ENCODE peak calls at places on chromosomes 13 and 19, in eight cellular contexts. A, C, U, P, N, W, Z and X are unnamed samples.

GRCh38 chr19:13823901-13824300 is 28.7 kb downstream of the ZSWIM4 start:
- DNase-seq in W (no peak), P (no peak), N (no peak), A (no peak), C (no peak), U (no peak), Z (no peak), X (no peak)

GRCh38 chr13:37226966-37227365 is 121.5 kb upstream of the CSNK1A1L start:
- DNase-seq in W (no peak), N (peak; percentile 39), C (no peak), U (no peak), Z (no peak), P (no peak), A (no peak), X (no peak)

GRCh38 chr13:52899206-52899605 is 50.8 kb upstream of the PCDH8 start:
- DNase-seq in P (no peak), A (no peak), N (no peak), W (no peak), U (no peak), C (no peak), Z (no peak), X (peak; percentile 39)

GRCh38 chr13:48125794-48126228 is 30.9 kb upstream of the MED4 start:
- DNase-seq in A (no peak), U (no peak), Z (no peak), C (no peak), W (peak; percentile 3), P (peak; percentile 20), N (peak; percentile 74), X (peak; percentile 58)

GRCh38 chr13:35881360-35881759 is 249.8 kb downstream of the DCLK1 start:
- DNase-seq in C (peak; percentile 34), N (peak; percentile 66), W (no peak), A (no peak), Z (peak; percentile 87), U (no peak), P (no peak), X (no peak)

GRCh38 chr19:20667281-20667680 is 5.9 kb upstream of the ZNF626 start:
- DNase-seq in C (no peak), A (no peak), P (no peak), W (no peak), U (no peak), N (no peak), Z (no peak), X (no peak)

GRCh38 chr19:50725932-50726230 is 2.7 kb downstream of the CLEC11A start:
- DNase-seq in A (no peak), Z (no peak), U (no peak), C (no peak), W (no peak), N (no peak), P (no peak), X (no peak)

GRCh38 chr13:40518481-40518882 is 148.0 kb downstream of the FOXO1 start:
- DNase-seq in W (no peak), A (peak; percentile 82), U (peak; percentile 53), P (no peak), C (no peak), Z (peak; percentile 58), N (no peak), X (no peak)

GRCh38 chr19:35510626-35510964 is 2.9 kb downstream of the DMKN start:
- DNase-seq in U (no peak), N (no peak), W (no peak), A (no peak), P (no peak), Z (no peak), C (no peak), X (no peak)

GRCh38 chr19:51742736-51743288 is 8.9 kb downstream of the FPR1 start:
- DNase-seq in A (no peak), W (no peak), C (no peak), Z (no peak), U (no peak), N (peak; percentile 48), P (no peak), X (no peak)

GRCh38 chr13:105139380-105140285 is 1395.8 kb downstream of the EFNB2 start:
- DNase-seq in W (peak; percentile 13), C (no peak), Z (peak; percentile 63), U (peak; percentile 59), P (no peak), N (peak; percentile 0), A (peak; percentile 60), X (no peak)

GRCh38 chr13:97257800-97258799 is 36.0 kb downstream of the MBNL2 start:
- DNase-seq in N (peak; percentile 92), P (peak; percentile 47), Z (no peak), A (no peak), C (no peak), U (no peak), W (no peak), X (peak; percentile 94)

GRCh38 chr13:79307866-79308298 is 98.2 kb downstream of the RBM26 start:
- DNase-seq in Z (peak; percentile 55), W (no peak), N (peak; percentile 23), U (no peak), A (no peak), C (no peak), P (peak; percentile 9), X (peak; percentile 57)

GRCh38 chr13:41931337-41931736 is 29.6 kb downstream of the VWA8 start:
- DNase-seq in P (no peak), U (no peak), W (no peak), A (no peak), C (no peak), N (peak; percentile 57), Z (no peak), X (no peak)

GRCh38 chr19:33703438-33703750 is 81.6 kb downstream of the CHST8 start:
- DNase-seq in U (no peak), A (no peak), N (no peak), C (no peak), Z (no peak), W (no peak), P (no peak), X (no peak)

GRCh38 chr19:34089566-34089965 is 82.7 kb upstream of the LSM14A start:
- DNase-seq in W (no peak), C (no peak), N (no peak), U (no peak), P (no peak), Z (no peak), A (no peak), X (no peak)

GRCh38 chr13:42377640-42378382 is 105.9 kb downstream of the AKAP11 start:
- DNase-seq in U (peak; percentile 68), A (peak; percentile 42), C (no peak), P (no peak), W (no peak), N (peak; percentile 19), Z (no peak), X (no peak)

GRCh38 chr19:2556221-2557092 is 80.5 kb downstream of the GADD45B start:
- DNase-seq in Z (no peak), W (no peak), A (no peak), C (no peak), P (peak; percentile 46), U (no peak), N (no peak), X (peak; percentile 77)

GRCh38 chr13:40148103-40148502 is 492.6 kb downstream of the COG6 start:
- DNase-seq in N (no peak), C (no peak), Z (no peak), W (no peak), A (peak; percentile 41), P (no peak), U (no peak), X (no peak)

GRCh38 chr19:15869873-15870272 is 28.0 kb downstream of the CYP4F2 start:
- DNase-seq in Z (no peak), C (no peak), N (no peak), W (no peak), A (no peak), P (no peak), U (no peak), X (no peak)

GRCh38 chr19:7904074-7905020 is 670 bp downstream of the MAP2K7 start:
- DNase-seq in N (no peak), U (peak; percentile 68), Z (no peak), W (peak; percentile 54), P (peak; percentile 44), C (no peak), A (no peak), X (no peak)

GRCh38 chr19:2428027-2428690 is 773 bp upstream of the TIMM13 start:
- DNase-seq in P (peak; percentile 79), N (peak; percentile 41), U (no peak), C (peak; percentile 15), Z (peak; percentile 53), A (no peak), W (no peak), X (peak; percentile 66)

GRCh38 chr13:20769091-20769490 is 4.7 kb downstream of the EEF1AKMT1 start:
- DNase-seq in P (no peak), N (no peak), C (no peak), A (no peak), Z (no peak), W (no peak), U (no peak), X (no peak)

GRCh38 chr19:14390548-14390947 is 9.3 kb downstream of the ADGRE5 start:
- DNase-seq in N (no peak), A (no peak), U (no peak), P (no peak), W (no peak), C (no peak), Z (no peak), X (no peak)

GRCh38 chr19:21680679-21681078 is 86.7 kb downstream of the ZNF100 start:
- DNase-seq in U (no peak), Z (no peak), N (no peak), W (no peak), C (no peak), P (no peak), A (no peak), X (no peak)

GRCh38 chr19:49890349-49891311 is 6.1 kb downstream of the IL4I1 start:
- DNase-seq in A (peak; percentile 68), U (peak; percentile 36), N (no peak), Z (no peak), P (peak; percentile 78), W (peak; percentile 64), C (no peak), X (peak; percentile 81)

GRCh38 chr13:66077286-66077685 is 1152.8 kb downstream of the PCDH9 start:
- DNase-seq in P (no peak), N (peak; percentile 16), Z (no peak), W (no peak), U (no peak), A (no peak), C (no peak), X (no peak)

GRCh38 chr13:30371649-30372265 is 50.5 kb upstream of the UBE2L5 start:
- DNase-seq in U (peak; percentile 65), C (no peak), W (no peak), P (no peak), Z (no peak), A (peak; percentile 47), N (peak; percentile 56), X (no peak)

GRCh38 chr13:30027569-30028455 is 177.4 kb upstream of the UBL3 start:
- DNase-seq in C (no peak), N (no peak), Z (no peak), U (no peak), P (no peak), A (no peak), W (no peak), X (no peak)

GRCh38 chr13:99605417-99606321 is 104.4 kb downstream of the TM9SF2 start:
- DNase-seq in W (peak; percentile 52), Z (peak; percentile 18), U (peak; percentile 31), N (no peak), C (no peak), A (peak; percentile 43), P (peak; percentile 71), X (peak; percentile 70)